ENCODE peak calls at places on chromosomes 4 and X, in six cellular contexts. F is HS-5; X is RPMI8226; C is activated T-helper 1 cell treated with anti-CD3 and anti-CD28 coated beads, Interleukin-12 subunit alpha, Interleukin-12 subunit beta, Interleukin-2, Interleukin-4 antibody, amounts not matched to agents 30 ng/mL and 10 ng/mL and 1 ng/mL, durations not matched to agents 14 hours and 24 hours and 36 hours; H is activated effector memory CD4-positive, alpha-beta T cell treated with Interleukin-2 at 50 U/mL for 16 hours; B is prostate gland. I is an unnamed sample.

GRCh38 chrX:9966775-9967408 is at the start of gene CLDN34:
- DNase-seq in F (no peak), X (no peak), C (no peak), H (no peak), B (no peak), I (no peak)

GRCh38 chr4:89745708-89746107 is 91.3 kb downstream of the SNCA start:
- DNase-seq in F (no peak), X (no peak), C (no peak), H (no peak), B (no peak), I (no peak)

GRCh38 chr4:152307669-152308068 is 228.2 kb downstream of the FBXW7 start:
- DNase-seq in F (no peak), X (no peak), C (no peak), H (no peak), B (no peak), I (no peak)

GRCh38 chr4:61500883-61501282 is 300.8 kb downstream of the ADGRL3 start:
- DNase-seq in F (no peak), X (no peak), C (no peak), H (no peak), B (no peak), I (no peak)

GRCh38 chrX:105618393-105619101 is 203.8 kb upstream of the NRK start:
- DNase-seq in F (no peak), X (no peak), C (no peak), H (no peak), B (no peak), I (no peak)

GRCh38 chrX:12488220-12488619 is 303.0 kb upstream of the PRPS2 start:
- DNase-seq in F (no peak), X (no peak), C (no peak), H (no peak), B (no peak), I (no peak)

GRCh38 chr4:6331018-6331417 is 61.4 kb downstream of the WFS1 start:
- DNase-seq in F (no peak), X (peak), C (no peak), H (no peak), B (no peak), I (no peak)

GRCh38 chr4:108081251-108081650 is 87.5 kb downstream of the LEF1 start:
- DNase-seq in F (no peak), X (no peak), C (no peak), H (no peak), B (no peak), I (no peak)

GRCh38 chr4:13243152-13243551 is 241.0 kb downstream of the RAB28 start:
- DNase-seq in F (no peak), X (no peak), C (no peak), H (no peak), B (no peak), I (no peak)

GRCh38 chr4:52996261-52997131 is 134.4 kb downstream of the RASL11B start:
- DNase-seq in F (no peak), X (no peak), C (no peak), H (no peak), B (no peak), I (no peak)

GRCh38 chr4:73860175-73860574 is 7.1 kb downstream of the PF4V1 start:
- DNase-seq in F (no peak), X (no peak), C (no peak), H (no peak), B (no peak), I (no peak)

GRCh38 chrX:153511784-153512500 is 5.5 kb upstream of the ATP2B3 start:
- DNase-seq in F (no peak), X (no peak), C (no peak), H (no peak), B (no peak), I (no peak)

GRCh38 chr4:17875402-17876070 is 64.8 kb downstream of the NCAPG start:
- DNase-seq in F (no peak), X (no peak), C (no peak), H (no peak), B (no peak), I (no peak)

GRCh38 chrX:63186137-63186536 is 165.0 kb downstream of the SPIN4 start:
- DNase-seq in F (no peak), X (peak), C (no peak), H (no peak), B (no peak), I (no peak)

GRCh38 chr4:6560416-6561172 is 14.4 kb upstream of the MAN2B2 start:
- DNase-seq in F (no peak), X (no peak), C (no peak), H (no peak), B (no peak), I (peak)

GRCh38 chr4:1019320-1019719 is 7.9 kb downstream of the FGFRL1 start:
- DNase-seq in F (no peak), X (no peak), C (no peak), H (no peak), B (no peak), I (no peak)

GRCh38 chr4:184885602-184886001 is 59.8 kb upstream of the ACSL1 start:
- DNase-seq in F (no peak), X (no peak), C (no peak), H (no peak), B (no peak), I (no peak)

GRCh38 chr4:145494666-145495065 is 13.0 kb downstream of the SMAD1 start:
- DNase-seq in F (no peak), X (no peak), C (no peak), H (no peak), B (no peak), I (no peak)

I was measured in GM04503.